ENCODE peak calls at places on chromosome 11, in six cellular contexts. One of them, this sample, is unnamed.

GRCh38 chr11:36258730-36259360 is 30.4 kb downstream of the COMMD9 start:
- DNase-seq in A172: peak
- DNase-seq in lower leg skin: no peak
- DNase-seq in body of pancreas: peak
- DNase-seq in activated T-helper 1 cell treated with Interleukin-2 at 50 U/mL for 16 hours: no peak
- DNase-seq in NCI-H1092: no peak
- DNase-seq in this sample: peak

GRCh38 chr11:47152953-47153950 is 23.4 kb downstream of the ARFGAP2 start:
- DNase-seq in A172: peak
- DNase-seq in activated T-helper 1 cell treated with Interleukin-2 at 50 U/mL for 16 hours: no peak
- DNase-seq in body of pancreas: peak
- DNase-seq in lower leg skin: peak
- DNase-seq in NCI-H1092: peak
- DNase-seq in this sample: peak

GRCh38 chr11:78931891-78932290 is 357.2 kb upstream of the NARS2 start:
- DNase-seq in lower leg skin: no peak
- DNase-seq in NCI-H1092: no peak
- DNase-seq in A172: no peak
- DNase-seq in body of pancreas: no peak
- DNase-seq in activated T-helper 1 cell treated with Interleukin-2 at 50 U/mL for 16 hours: no peak
- DNase-seq in this sample: no peak

GRCh38 chr11:18617688-18618340 is 16.3 kb downstream of the SPTY2D1 start:
- DNase-seq in NCI-H1092: no peak
- DNase-seq in lower leg skin: no peak
- DNase-seq in activated T-helper 1 cell treated with Interleukin-2 at 50 U/mL for 16 hours: no peak
- DNase-seq in A172: no peak
- DNase-seq in body of pancreas: no peak
- DNase-seq in this sample: no peak

GRCh38 chr11:115362997-115363396 is 141.2 kb downstream of the CADM1 start:
- DNase-seq in NCI-H1092: no peak
- DNase-seq in lower leg skin: no peak
- DNase-seq in A172: no peak
- DNase-seq in body of pancreas: no peak
- DNase-seq in activated T-helper 1 cell treated with Interleukin-2 at 50 U/mL for 16 hours: no peak
- DNase-seq in this sample: no peak

GRCh38 chr11:106986261-106986660 is 32.0 kb downstream of the GUCY1A2 start:
- DNase-seq in lower leg skin: no peak
- DNase-seq in activated T-helper 1 cell treated with Interleukin-2 at 50 U/mL for 16 hours: no peak
- DNase-seq in A172: no peak
- DNase-seq in NCI-H1092: no peak
- DNase-seq in body of pancreas: no peak
- DNase-seq in this sample: no peak

GRCh38 chr11:113529606-113530005 is 54.4 kb upstream of the DRD2 start:
- DNase-seq in NCI-H1092: no peak
- DNase-seq in activated T-helper 1 cell treated with Interleukin-2 at 50 U/mL for 16 hours: no peak
- DNase-seq in lower leg skin: no peak
- DNase-seq in body of pancreas: no peak
- DNase-seq in A172: no peak
- DNase-seq in this sample: no peak

GRCh38 chr11:31817054-31817620 is 6.0 kb upstream of the PAX6 start:
- DNase-seq in NCI-H1092: no peak
- DNase-seq in body of pancreas: no peak
- DNase-seq in activated T-helper 1 cell treated with Interleukin-2 at 50 U/mL for 16 hours: no peak
- DNase-seq in lower leg skin: no peak
- DNase-seq in A172: peak
- DNase-seq in this sample: peak

GRCh38 chr11:8717876-8718753 is 35.5 kb downstream of the RPL27A start:
- DNase-seq in lower leg skin: no peak
- DNase-seq in A172: peak
- DNase-seq in activated T-helper 1 cell treated with Interleukin-2 at 50 U/mL for 16 hours: no peak
- DNase-seq in NCI-H1092: no peak
- DNase-seq in body of pancreas: peak
- DNase-seq in this sample: no peak

GRCh38 chr11:114556135-114556534 is 3.5 kb downstream of the NXPE1 start:
- DNase-seq in body of pancreas: no peak
- DNase-seq in activated T-helper 1 cell treated with Interleukin-2 at 50 U/mL for 16 hours: no peak
- DNase-seq in lower leg skin: no peak
- DNase-seq in NCI-H1092: no peak
- DNase-seq in A172: no peak
- DNase-seq in this sample: no peak

GRCh38 chr11:1112351-1113191 is 37.9 kb downstream of the MUC2 start:
- DNase-seq in A172: no peak
- DNase-seq in activated T-helper 1 cell treated with Interleukin-2 at 50 U/mL for 16 hours: no peak
- DNase-seq in body of pancreas: peak
- DNase-seq in NCI-H1092: no peak
- DNase-seq in lower leg skin: no peak
- DNase-seq in this sample: no peak

GRCh38 chr11:1874406-1875092 is 17.1 kb downstream of the PRR33 start:
- DNase-seq in NCI-H1092: no peak
- DNase-seq in lower leg skin: no peak
- DNase-seq in A172: no peak
- DNase-seq in body of pancreas: peak
- DNase-seq in activated T-helper 1 cell treated with Interleukin-2 at 50 U/mL for 16 hours: no peak
- DNase-seq in this sample: no peak

GRCh38 chr11:80165763-80166162 is 724.9 kb upstream of the TENM4 start:
- DNase-seq in activated T-helper 1 cell treated with Interleukin-2 at 50 U/mL for 16 hours: no peak
- DNase-seq in lower leg skin: no peak
- DNase-seq in body of pancreas: no peak
- DNase-seq in A172: no peak
- DNase-seq in NCI-H1092: no peak
- DNase-seq in this sample: no peak

This sample was measured in COR-L47.